ENCODE peak calls at places on chromosomes 1 and 21, in eight cellular contexts. Z, N, U, P, M, O, T and D are unnamed samples.
A peak's percentile ranks its signal among the peaks of the same experiment; 100 is the strongest.

GRCh38 chr1:3261969-3262579 is 192.4 kb upstream of the ARHGEF16 start:
- DNase-seq in M (no peak), Z (no peak), N (no peak), O (no peak), P (no peak), T (no peak), U (no peak), D (no peak)

GRCh38 chr21:35316933-35317332 is 267.8 kb upstream of the RUNX1 start:
- DNase-seq in M (no peak), P (no peak), N (peak; percentile 87), U (no peak), Z (no peak), O (no peak), T (peak; percentile 33), D (no peak)

GRCh38 chr1:245279346-245279745 is 124.6 kb downstream of the KIF26B start:
- DNase-seq in O (no peak), M (no peak), P (no peak), U (no peak), T (no peak), Z (no peak), N (no peak), D (no peak)

GRCh38 chr1:166167395-166167922 is 658 bp upstream of the FAM78B start:
- DNase-seq in O (peak; percentile 20), N (peak; percentile 9), P (no peak), U (no peak), M (no peak), Z (no peak), T (no peak), D (no peak)

GRCh38 chr1:152148051-152148450 is 11.0 kb downstream of the RPTN start:
- DNase-seq in U (no peak), Z (no peak), M (no peak), N (no peak), O (no peak), P (no peak), T (no peak), D (no peak)

GRCh38 chr1:8197493-8198282 is 120.2 kb upstream of the SLC45A1 start:
- DNase-seq in U (peak; percentile 58), N (peak; percentile 95), T (peak; percentile 89), P (peak; percentile 97), Z (peak; percentile 96), O (no peak), M (no peak), D (peak; percentile 64)

GRCh38 chr1:108646661-108647269 is 14.1 kb downstream of the HENMT1 start:
- DNase-seq in U (peak; percentile 53), T (peak; percentile 89), P (no peak), O (no peak), M (no peak), Z (peak; percentile 46), N (peak; percentile 95), D (no peak)

GRCh38 chr1:59738152-59738551 is 76.6 kb upstream of the HOOK1 start:
- DNase-seq in N (peak; percentile 25), P (no peak), Z (peak; percentile 71), U (no peak), M (no peak), O (no peak), T (peak; percentile 95), D (no peak)

GRCh38 chr1:94246692-94247145 is 9.3 kb upstream of the ARHGAP29 start:
- DNase-seq in T (no peak), N (peak; percentile 40), Z (peak; percentile 64), P (no peak), U (no peak), O (peak; percentile 29), M (no peak), D (no peak)

GRCh38 chr1:43005460-43006351 is 47.0 kb upstream of the SLC2A1 start:
- DNase-seq in U (no peak), M (peak; percentile 68), Z (no peak), N (no peak), T (no peak), O (peak; percentile 48), P (no peak), D (no peak)

GRCh38 chr1:191693797-191694196 is 464.5 kb upstream of the RGS18 start:
- DNase-seq in Z (no peak), T (no peak), U (no peak), M (no peak), N (no peak), O (no peak), P (no peak), D (no peak)

DNA sequence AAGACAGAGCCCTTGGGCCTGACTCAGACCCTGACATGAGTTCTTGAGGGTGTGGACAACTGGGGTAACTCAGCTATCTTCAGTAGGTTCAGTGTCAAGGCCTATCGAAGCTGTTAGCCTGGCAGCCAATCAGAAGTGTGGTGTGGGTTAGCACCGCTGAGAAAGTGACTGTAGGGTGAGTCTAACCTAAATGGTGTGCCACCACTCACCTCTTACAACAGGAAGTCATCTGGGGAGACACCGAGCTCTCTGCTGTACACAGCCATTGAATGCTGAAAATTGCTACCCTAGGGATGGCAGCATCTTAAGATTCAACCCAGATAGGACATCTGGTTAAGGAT is 44.6 kb downstream of the RASSF5 start:
- DNase-seq in Z (no peak), T (no peak), U (no peak), M (no peak), O (no peak), P (no peak), N (no peak), D (no peak)
- H3K4me1 ChIP-seq in Z (peaks cover 10% of the 10 kb centered on the region), T (no peaks in the 10 kb centered on the region), U (peaks cover 20% of the 10 kb centered on the region), M (peaks cover 2% of the 10 kb centered on the region), O (peaks cover 6% of the 10 kb centered on the region), P (peaks cover 5% of the 10 kb centered on the region), N (peaks cover 34% of the 10 kb centered on the region), D (peaks cover 4% of the 10 kb centered on the region)

GRCh38 chr1:156500847-156501686 is 492 bp upstream of the MEF2D start:
- DNase-seq in P (peak; percentile 86), O (peak; percentile 95), N (peak; percentile 99), T (peak; percentile 97), Z (peak; percentile 97), M (peak; percentile 95), U (peak; percentile 88), D (peak; percentile 76)

GRCh38 chr1:156500578-156500846 is at the start of gene MEF2D:
- DNase-seq in U (no peak), O (no peak), N (no peak), Z (no peak), P (no peak), M (no peak), T (no peak), D (no peak)

GRCh38 chr1:156502749-156503671 is 2.4 kb upstream of the MEF2D start:
- DNase-seq in Z (peak; percentile 98), N (peak; percentile 92), M (peak; percentile 83), O (peak; percentile 98), U (no peak), P (peak; percentile 94), T (peak; percentile 96), D (peak; percentile 88)

GRCh38 chr1:156503672-156504055 is 3.1 kb upstream of the MEF2D start:
- DNase-seq in P (no peak), Z (peak; percentile 45), U (no peak), M (no peak), O (no peak), T (no peak), N (no peak), D (no peak)

DNA sequence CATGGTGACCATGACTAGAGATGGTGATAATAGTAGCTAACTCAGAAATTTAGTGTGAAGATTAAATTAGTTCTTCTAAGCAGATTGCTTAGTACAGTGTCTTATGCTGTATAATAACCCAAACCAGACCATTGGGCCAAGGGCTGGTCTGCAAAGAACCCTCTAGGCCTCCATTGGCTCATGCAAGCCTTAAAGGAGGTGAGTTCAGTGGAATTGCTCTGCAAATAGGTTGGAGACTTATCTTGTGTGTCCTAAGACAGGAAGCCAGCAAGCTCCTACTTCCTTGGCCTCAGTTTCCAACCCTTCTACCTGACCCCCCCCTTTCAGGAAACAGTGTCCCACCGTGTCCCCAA is 1.8 kb upstream of the MEF2D start:
- DNase-seq in U (no peak), M (no peak), N (no peak), Z (no peak), P (no peak), O (no peak), T (no peak), D (no peak)
- H3K4me1 ChIP-seq in U (peaks cover 58% of the 10 kb centered on the region), M (peaks cover 25% of the 10 kb centered on the region), N (peaks cover 50% of the 10 kb centered on the region), Z (peaks cover 62% of the 10 kb centered on the region), P (peaks cover 52% of the 10 kb centered on the region), O (peaks cover 48% of the 10 kb centered on the region), T (peaks cover 43% of the 10 kb centered on the region), D (peaks cover 50% of the 10 kb centered on the region)

DNA sequence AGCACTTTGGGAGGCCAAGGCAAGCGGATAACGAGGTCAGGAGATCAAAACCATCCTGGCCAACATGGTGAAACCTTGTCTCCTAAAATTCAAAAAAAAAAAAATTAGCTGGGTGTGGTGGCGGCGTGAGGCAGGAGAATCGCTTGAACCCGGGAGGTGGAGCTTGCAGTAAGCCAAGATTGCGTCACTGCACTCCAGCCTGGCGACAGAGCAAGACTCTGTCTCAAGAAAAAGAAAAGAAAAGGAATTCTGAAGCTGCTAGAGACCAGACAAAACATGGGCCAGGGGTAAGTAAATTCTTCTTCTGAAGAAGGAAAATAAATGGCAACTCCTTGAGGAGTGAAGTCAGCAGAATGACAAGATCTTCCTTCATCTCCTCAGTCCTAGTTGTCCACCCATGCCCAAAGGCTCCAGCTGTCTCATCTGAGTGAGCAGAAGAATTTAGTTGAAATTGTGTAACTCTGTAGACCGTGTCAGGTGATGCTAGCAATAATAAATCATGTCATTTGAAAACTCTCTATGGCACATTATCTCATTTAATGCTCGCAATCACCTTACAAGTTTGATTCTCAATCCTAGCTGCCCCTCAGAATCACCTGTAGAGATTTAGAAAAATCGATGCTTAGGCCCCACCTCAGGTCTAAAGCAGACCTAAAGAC is 14.3 kb downstream of the PDZK1 start:
- DNase-seq in M (no peak), T (no peak), Z (no peak), P (no peak), U (no peak), N (no peak), O (no peak), D (no peak)
- H3K4me1 ChIP-seq in M (no peaks in the 10 kb centered on the region), T (peaks cover 4% of the 10 kb centered on the region), Z (peaks cover 11% of the 10 kb centered on the region), P (no peaks in the 10 kb centered on the region), U (no peaks in the 10 kb centered on the region), N (peaks cover 13% of the 10 kb centered on the region), O (no peaks in the 10 kb centered on the region), D (peaks cover 4% of the 10 kb centered on the region)

GRCh38 chr1:248793592-248793991 is 32.1 kb downstream of the SH3BP5L start:
- DNase-seq in T (no peak), Z (no peak), U (no peak), M (peak; percentile 68), O (no peak), N (no peak), P (no peak), D (no peak)

GRCh38 chr1:248788327-248788726 is 32.8 kb upstream of the LYPD8 start:
- DNase-seq in U (no peak), P (no peak), O (no peak), N (no peak), T (no peak), Z (no peak), M (no peak), D (no peak)

GRCh38 chr1:248791010-248791409 is 34.7 kb downstream of the SH3BP5L start:
- DNase-seq in U (no peak), P (no peak), M (no peak), Z (no peak), T (no peak), O (no peak), N (no peak), D (no peak)

GRCh38 chr1:248790456-248790855 is 34.9 kb upstream of the LYPD8 start:
- DNase-seq in T (no peak), P (no peak), Z (no peak), M (no peak), U (no peak), O (no peak), N (no peak), D (no peak)

DNA sequence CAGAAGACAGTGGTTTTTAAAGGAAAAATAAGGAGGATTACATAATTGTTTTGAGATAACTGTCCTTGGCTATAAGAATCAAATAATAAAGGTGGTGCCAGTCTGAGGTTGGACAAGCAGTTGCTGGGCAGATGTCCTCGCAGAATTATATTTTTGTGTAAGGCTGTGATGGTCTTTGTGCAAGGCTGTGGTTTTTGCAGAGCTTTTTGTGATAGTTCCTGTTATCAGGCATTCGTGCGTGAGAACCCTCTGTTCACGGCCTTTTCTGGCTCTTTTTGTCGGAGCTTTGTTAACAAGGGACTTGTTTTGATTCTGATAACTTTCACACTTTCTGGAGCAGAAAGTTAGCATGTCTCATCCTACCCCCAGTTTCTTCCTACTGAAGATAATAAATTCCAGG is 33.4 kb downstream of the SH3BP5L start:
- DNase-seq in M (no peak), P (no peak), N (no peak), Z (no peak), T (no peak), U (no peak), O (no peak), D (no peak)
- H3K4me1 ChIP-seq in M (no peaks in the 10 kb centered on the region), P (no peaks in the 10 kb centered on the region), N (no peaks in the 10 kb centered on the region), Z (no peaks in the 10 kb centered on the region), T (no peaks in the 10 kb centered on the region), U (no peaks in the 10 kb centered on the region), O (no peaks in the 10 kb centered on the region), D (no peaks in the 10 kb centered on the region)